ENCODE peak calls at places on chromosomes 5 and 9, in nine cellular contexts. B is HepG2, Y is prostate gland, L is vagina, W is upper lobe of left lung, T is K562, A is spleen, F is transverse colon, X is HCT116. J is an unnamed sample.

GRCh38 chr9:89635007-89635742 is 30.4 kb downstream of the GADD45G start:
- DNase-seq in B (no peak), Y (no peak), L (no peak), W (peak; percentile 83), T (no peak), A (peak; percentile 10), F (no peak), X (no peak), J (peak; percentile 84)

GRCh38 chr5:17223375-17224185 is 6.1 kb downstream of the BASP1 start:
- DNase-seq in B (no peak), Y (no peak), L (no peak), W (no peak), T (no peak), A (no peak), F (no peak), X (no peak), J (no peak)

GRCh38 chr5:80275347-80275746 is 19.5 kb upstream of the SERINC5 start:
- DNase-seq in B (peak; percentile 40), Y (no peak), L (no peak), W (no peak), T (peak; percentile 41), A (no peak), F (no peak), X (no peak), J (no peak)

GRCh38 chr9:136945333-136946227 is 537 bp downstream of the C8G start:
- DNase-seq in B (peak; percentile 31), Y (no peak), L (no peak), W (no peak), T (no peak), A (peak; percentile 87), F (no peak), X (no peak), J (no peak)

GRCh38 chr5:179818746-179819295 is 1.9 kb upstream of the SQSTM1 start:
- DNase-seq in B (peak; percentile 94), Y (peak; percentile 96), L (no peak), W (peak; percentile 98), T (peak; percentile 95), A (peak; percentile 98), F (peak; percentile 97), X (peak; percentile 72), J (peak; percentile 98)

GRCh38 chr5:141879941-141880738 is 1.9 kb upstream of the PCDH1 start:
- DNase-seq in B (no peak), Y (no peak), L (peak; percentile 93), W (no peak), T (no peak), A (peak; percentile 41), F (no peak), X (no peak), J (no peak)

GRCh38 chr5:33309076-33309475 is 131.7 kb upstream of the TARS1 start:
- DNase-seq in B (no peak), Y (no peak), L (no peak), W (no peak), T (no peak), A (no peak), F (peak; percentile 38), X (no peak), J (no peak)

GRCh38 chr5:14342306-14342705 is 199.2 kb downstream of the TRIO start:
- DNase-seq in B (no peak), Y (no peak), L (no peak), W (no peak), T (no peak), A (no peak), F (no peak), X (no peak), J (peak; percentile 26)

GRCh38 chr9:137798901-137799629 is 78.5 kb upstream of the CACNA1B start:
- DNase-seq in B (no peak), Y (no peak), L (no peak), W (no peak), T (no peak), A (no peak), F (no peak), X (no peak), J (no peak)

GRCh38 chr5:141094481-141095262 is at the start of gene PCDHB2:
- DNase-seq in B (peak; percentile 79), Y (peak; percentile 16), L (no peak), W (no peak), T (peak; percentile 37), A (no peak), F (no peak), X (no peak), J (no peak)

GRCh38 chr9:96071245-96072124 is 196.0 kb downstream of the ERCC6L2 start:
- DNase-seq in B (peak; percentile 16), Y (no peak), L (no peak), W (no peak), T (peak; percentile 32), A (no peak), F (no peak), X (peak; percentile 16), J (no peak)

GRCh38 chr5:93990504-93991085 is 249.2 kb upstream of the POU5F2 start:
- DNase-seq in B (no peak), Y (no peak), L (no peak), W (no peak), T (no peak), A (no peak), F (peak; percentile 30), X (no peak), J (no peak)

GRCh38 chr9:36101916-36102741 is 34.4 kb upstream of the GLIPR2 start:
- DNase-seq in B (peak; percentile 57), Y (peak; percentile 41), L (no peak), W (no peak), T (peak; percentile 19), A (no peak), F (no peak), X (peak; percentile 66), J (no peak)

GRCh38 chr5:159775890-159776289 is 140.4 kb upstream of the ADRA1B start:
- DNase-seq in B (no peak), Y (no peak), L (no peak), W (no peak), T (no peak), A (no peak), F (no peak), X (no peak), J (no peak)

GRCh38 chr9:90100014-90100413 is 495.2 kb downstream of the GADD45G start:
- DNase-seq in B (no peak), Y (no peak), L (no peak), W (no peak), T (no peak), A (no peak), F (no peak), X (no peak), J (no peak)

GRCh38 chr5:17412760-17413671 is 85.0 kb upstream of the TAF11L2 start:
- DNase-seq in B (no peak), Y (no peak), L (no peak), W (peak; percentile 65), T (peak; percentile 30), A (peak; percentile 81), F (no peak), X (no peak), J (no peak)

GRCh38 chr9:134735441-134736175 is 94.0 kb downstream of the COL5A1 start:
- DNase-seq in B (no peak), Y (no peak), L (no peak), W (peak; percentile 37), T (no peak), A (no peak), F (peak; percentile 59), X (no peak), J (peak; percentile 33)

GRCh38 chr5:150809363-150809762 is 30.8 kb downstream of the SMIM3 start:
- DNase-seq in B (no peak), Y (no peak), L (no peak), W (no peak), T (no peak), A (no peak), F (no peak), X (no peak), J (no peak)

GRCh38 chr5:152271420-152271819 is 133.7 kb downstream of the NMUR2 start:
- DNase-seq in B (peak; percentile 23), Y (no peak), L (no peak), W (no peak), T (no peak), A (no peak), F (no peak), X (peak; percentile 2), J (peak; percentile 27)

GRCh38 chr5:135883441-135883840 is 12.2 kb downstream of the IL9 start:
- DNase-seq in B (no peak), Y (no peak), L (no peak), W (no peak), T (peak; percentile 37), A (no peak), F (no peak), X (no peak), J (no peak)

GRCh38 chr5:59037453-59038168 is 454.7 kb downstream of the RAB3C start:
- DNase-seq in B (no peak), Y (no peak), L (no peak), W (no peak), T (no peak), A (no peak), F (no peak), X (no peak), J (no peak)
- H3K4me3 ChIP-seq in B (peak overlapping the region; percentile 77), Y (peak overlapping the region; percentile 52), L (peak overlapping the region; percentile 83), W (peak overlapping the region; percentile 72), T (no peak overlapping the region), A (peak overlapping the region; percentile 67), F (peak overlapping the region; percentile 61), X (no peak overlapping the region), J (peak overlapping the region; percentile 78)

GRCh38 chr5:121968910-121969607 is 7.3 kb downstream of the SRFBP1 start:
- DNase-seq in B (no peak), Y (no peak), L (no peak), W (peak; percentile 22), T (peak; percentile 15), A (no peak), F (no peak), X (peak; percentile 61), J (no peak)
- TF ChIP-seq POLR2AphosphoS5 in B (no peak), Y (peak; percentile 59), L (no peak), W (peak; percentile 82), T (no peak), A (no peak), F (peak; percentile 59), X (no peak), J (peak; percentile 91)

GRCh38 chr9:127545196-127546124 is 66.6 kb upstream of the STXBP1 start:
- DNase-seq in B (peak; percentile 96), Y (peak; percentile 93), L (no peak), W (peak; percentile 89), T (no peak), A (no peak), F (peak; percentile 66), X (no peak), J (peak; percentile 82)
- TF ChIP-seq POLR2A in B (peak; percentile 59), Y (peak; percentile 56), L (no peak), W (peak; percentile 41), T (no peak), A (no peak), F (no peak), X (no peak), J (no peak)

DNA sequence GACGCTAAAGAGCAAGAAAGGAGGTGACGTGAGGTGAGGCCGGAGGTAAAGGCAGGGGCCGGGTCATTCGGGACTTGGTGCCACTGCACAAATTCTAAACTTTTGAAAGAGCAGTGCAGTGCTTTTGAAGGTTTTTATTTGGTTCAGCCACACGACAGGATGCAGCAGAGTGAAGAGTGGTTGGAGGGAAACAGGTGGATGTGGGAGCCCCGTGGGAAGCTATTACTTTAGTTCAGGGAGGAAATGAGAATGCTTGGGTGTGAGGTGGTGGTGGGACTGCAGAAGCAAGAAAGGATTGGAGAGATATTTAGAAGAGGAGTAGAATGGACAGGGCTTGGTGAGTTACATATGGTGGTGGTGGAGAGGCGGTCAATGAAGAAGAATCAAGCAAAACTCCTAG is 64.7 kb upstream of the ITGA2 start:
- DNase-seq in B (no peak), Y (no peak), L (no peak), W (no peak), T (no peak), A (no peak), F (no peak), X (no peak), J (no peak)
- H3K4me3 ChIP-seq in B (no peak overlapping the region), Y (no peak overlapping the region), L (no peak overlapping the region), W (no peak overlapping the region), T (no peak overlapping the region), A (no peak overlapping the region), F (no peak overlapping the region), X (no peak overlapping the region), J (no peak overlapping the region)

J was measured in stomach.